ENCODE peak calls at places on chromosome 10, in seven cellular contexts. L is H54; M is fibroblast of mammary gland; S is iPS-NIHi11; W is activated CD4-positive, alpha-beta memory T cell treated with anti-CD3 and anti-CD28 coated beads, Interleukin-2, amount 10 ng/mL, durations not matched to agents 7 days and 5 days; B is activated CD4-positive, CD25-positive, alpha-beta regulatory T cell treated with anti-CD3 and anti-CD28 coated beads, Interleukin-2, amount 50 U/mL, for 16 hours; T is HFFc6. A is an unnamed sample.

GRCh38 chr10:6362879-6363278 is 160.1 kb downstream of the PFKFB3 start:
- DNase-seq in B (no peak), S (no peak), W (no peak), T (no peak), M (no peak), L (no peak), A (no peak)

GRCh38 chr10:71888248-71888622 is 37.2 kb upstream of the PSAP start:
- DNase-seq in S (no peak), L (no peak), M (no peak), T (no peak), B (no peak), W (no peak), A (no peak)

GRCh38 chr10:21247592-21247991 is 277.9 kb downstream of the SKIDA1 start:
- DNase-seq in W (no peak), S (no peak), L (no peak), B (no peak), T (no peak), M (no peak), A (no peak)

GRCh38 chr10:127485153-127485857 is 63.8 kb upstream of the NPS start:
- DNase-seq in W (no peak), S (peak), M (peak), B (no peak), T (peak), L (peak), A (no peak)

GRCh38 chr10:125060486-125060850 is 99.9 kb downstream of the CTBP2 start:
- DNase-seq in W (no peak), T (no peak), L (no peak), S (no peak), B (no peak), M (peak), A (no peak)

GRCh38 chr10:126222736-126223511 is 165.4 kb downstream of the ADAM12 start:
- DNase-seq in B (no peak), T (peak), L (no peak), S (no peak), M (peak), W (no peak), A (no peak)

GRCh38 chr10:124362572-124362971 is 56.2 kb downstream of the OAT start:
- DNase-seq in S (peak), M (no peak), L (no peak), B (no peak), T (no peak), W (no peak), A (no peak)

GRCh38 chr10:38047666-38048065 is 37.2 kb downstream of the ZNF33A start:
- DNase-seq in B (no peak), T (peak), S (no peak), W (no peak), M (peak), L (no peak), A (no peak)

GRCh38 chr10:69180525-69181204 is 631 bp downstream of the SUPV3L1 start:
- DNase-seq in T (peak), W (peak), L (peak), M (peak), B (peak), S (peak), A (no peak)

GRCh38 chr10:98267894-98268693 is at the start of gene LOXL4:
- DNase-seq in L (no peak), S (peak), T (no peak), B (no peak), M (peak), W (no peak), A (no peak)

GRCh38 chr10:121910673-121911420 is 17.0 kb downstream of the ATE1 start:
- DNase-seq in M (peak), W (no peak), T (peak), L (no peak), S (no peak), B (no peak), A (no peak)

GRCh38 chr10:127872871-127873600 is 19.7 kb downstream of the CLRN3 start:
- DNase-seq in L (no peak), M (peak), T (no peak), B (no peak), W (no peak), S (no peak), A (no peak)

GRCh38 chr10:29496341-29497162 is 138.2 kb downstream of the SVIL start:
- DNase-seq in W (peak), M (peak), B (peak), L (peak), S (peak), T (peak), A (no peak)

GRCh38 chr10:132614431-132615341 is 77.1 kb downstream of the INPP5A start:
- DNase-seq in M (no peak), S (no peak), B (no peak), W (no peak), T (no peak), L (no peak), A (no peak)

GRCh38 chr10:13961096-13961495 is 369.6 kb downstream of the FRMD4A start:
- DNase-seq in M (peak), B (no peak), W (no peak), S (no peak), L (peak), T (peak), A (no peak)

GRCh38 chr10:77233466-77233865 is 404.1 kb downstream of the KCNMA1 start:
- DNase-seq in M (no peak), B (no peak), W (no peak), T (no peak), S (no peak), L (no peak), A (no peak)

GRCh38 chr10:101027281-101027680 is 3.6 kb downstream of the PDZD7 start:
- DNase-seq in S (no peak), M (no peak), W (no peak), T (no peak), L (no peak), B (no peak), A (no peak)

GRCh38 chr10:43287056-43288007 is 20.5 kb upstream of the RASGEF1A start:
- DNase-seq in L (peak), S (no peak), B (no peak), M (no peak), W (peak), T (no peak), A (no peak)

GRCh38 chr10:116925061-116925460 is 75.8 kb downstream of the ENO4 start:
- DNase-seq in W (no peak), L (no peak), M (no peak), T (no peak), S (no peak), B (no peak), A (no peak)

GRCh38 chr10:101120884-101121660 is 10.0 kb upstream of the TLX1 start:
- DNase-seq in W (peak), L (no peak), T (no peak), M (no peak), B (no peak), S (no peak), A (no peak)